ENCODE peak calls at places on chromosomes 6 and 20, in seven cellular contexts. P is endothelial cell of umbilical vein, W is fibroblast of lung, K is PC-3, I is GM23248, Z is HepG2, M is IMR-90. Y is an unnamed sample. For H3K27me3, the result is how much of the 10 kb centered on the place peaks cover.

GRCh38 chr6:35142578-35142977 is 1.4 kb upstream of the TCP11 start:
- DNase-seq in P (no peak), W (no peak), K (peak), I (peak), Z (no peak), M (peak), Y (peak)

GRCh38 chr6:160128879-160129516 is 7.4 kb downstream of the SLC22A1 start:
- DNase-seq in P (no peak), W (no peak), K (no peak), I (no peak), Z (no peak), M (no peak), Y (no peak)

GRCh38 chr6:79868098-79868722 is 79.1 kb downstream of the ELOVL4 start:
- DNase-seq in P (peak), W (peak), K (peak), I (peak), Z (peak), M (peak), Y (peak)

GRCh38 chr6:25292384-25292783 is 13.2 kb downstream of the CARMIL1 start:
- DNase-seq in P (no peak), W (no peak), K (no peak), I (no peak), Z (no peak), M (no peak), Y (no peak)

GRCh38 chr6:33613146-33613793 is 7.9 kb upstream of the ITPR3 start:
- DNase-seq in P (no peak), W (peak), K (no peak), I (peak), Z (peak), M (peak), Y (peak)

GRCh38 chr6:35216832-35217811 is 3.4 kb downstream of the SCUBE3 start:
- DNase-seq in P (no peak), W (no peak), K (peak), I (no peak), Z (no peak), M (no peak), Y (peak)

GRCh38 chr6:142756215-142756630 is 188.8 kb downstream of the HIVEP2 start:
- DNase-seq in P (peak), W (peak), K (peak), I (peak), Z (peak), M (peak), Y (peak)

GRCh38 chr6:138330763-138331162 is 46.9 kb upstream of the SMIM28 start:
- DNase-seq in P (no peak), W (no peak), K (no peak), I (no peak), Z (no peak), M (no peak), Y (no peak)

GRCh38 chr6:141153563-141153962 is 979.2 kb upstream of the GJE1 start:
- DNase-seq in P (no peak), W (no peak), K (no peak), I (no peak), Z (no peak), M (no peak), Y (no peak)

GRCh38 chr6:97468981-97469380 is 186.0 kb upstream of the MMS22L start:
- DNase-seq in P (no peak), W (no peak), K (no peak), I (no peak), Z (no peak), M (no peak), Y (no peak)

GRCh38 chr20:49395183-49395582 is 87.3 kb downstream of the KCNB1 start:
- DNase-seq in P (no peak), W (no peak), K (no peak), I (peak), Z (no peak), M (no peak), Y (no peak)

GRCh38 chr6:97978855-97979271 is 695.8 kb upstream of the MMS22L start:
- DNase-seq in P (no peak), W (no peak), K (peak), I (no peak), Z (peak), M (no peak), Y (no peak)

GRCh38 chr6:166245148-166245547 is 63.0 kb downstream of the PRR18 start:
- DNase-seq in P (no peak), W (no peak), K (no peak), I (no peak), Z (no peak), M (no peak), Y (no peak)

GRCh38 chr6:166240889-166241288 is 67.3 kb downstream of the PRR18 start:
- DNase-seq in P (no peak), W (no peak), K (no peak), I (no peak), Z (no peak), M (no peak), Y (no peak)

GRCh38 chr6:166244353-166245045 is 63.7 kb downstream of the PRR18 start:
- DNase-seq in P (no peak), W (no peak), K (no peak), I (no peak), Z (no peak), M (no peak), Y (no peak)

GRCh38 chr6:166241974-166242373 is 66.2 kb downstream of the PRR18 start:
- DNase-seq in P (no peak), W (no peak), K (no peak), I (no peak), Z (no peak), M (no peak), Y (no peak)

GRCh38 chr6:166242888-166243287 is 65.3 kb downstream of the PRR18 start:
- DNase-seq in P (no peak), W (no peak), K (no peak), I (no peak), Z (no peak), M (no peak), Y (no peak)
- H3K27me3 ChIP-seq in P (under half), W (under half), K (under half), I (under half), Z (half or more), M (under half), Y (under half)

GRCh38 chr6:41061196-41061726 is 8.3 kb downstream of the APOBEC2 start:
- DNase-seq in P (no peak), W (no peak), K (no peak), I (no peak), Z (no peak), M (no peak), Y (no peak)
- H3K4me3 ChIP-seq in P (no peak), W (no peak), K (no peak), I (no peak), Z (no peak), M (no peak), Y (no peak)

GRCh38 chr6:166586424-166587156 is at the start of gene RAMACL:
- DNase-seq in P (no peak), W (no peak), K (peak), I (no peak), Z (no peak), M (no peak), Y (no peak)

GRCh38 chr6:166589786-166590574 is 3.5 kb upstream of the RAMACL start:
- DNase-seq in P (no peak), W (peak), K (no peak), I (no peak), Z (no peak), M (no peak), Y (no peak)

GRCh38 chr6:166589334-166589731 is 2.9 kb upstream of the RAMACL start:
- DNase-seq in P (peak), W (no peak), K (no peak), I (no peak), Z (no peak), M (no peak), Y (no peak)

GRCh38 chr6:166588691-166589333 is 2.3 kb upstream of the RAMACL start:
- DNase-seq in P (no peak), W (peak), K (no peak), I (peak), Z (no peak), M (peak), Y (peak)

DNA sequence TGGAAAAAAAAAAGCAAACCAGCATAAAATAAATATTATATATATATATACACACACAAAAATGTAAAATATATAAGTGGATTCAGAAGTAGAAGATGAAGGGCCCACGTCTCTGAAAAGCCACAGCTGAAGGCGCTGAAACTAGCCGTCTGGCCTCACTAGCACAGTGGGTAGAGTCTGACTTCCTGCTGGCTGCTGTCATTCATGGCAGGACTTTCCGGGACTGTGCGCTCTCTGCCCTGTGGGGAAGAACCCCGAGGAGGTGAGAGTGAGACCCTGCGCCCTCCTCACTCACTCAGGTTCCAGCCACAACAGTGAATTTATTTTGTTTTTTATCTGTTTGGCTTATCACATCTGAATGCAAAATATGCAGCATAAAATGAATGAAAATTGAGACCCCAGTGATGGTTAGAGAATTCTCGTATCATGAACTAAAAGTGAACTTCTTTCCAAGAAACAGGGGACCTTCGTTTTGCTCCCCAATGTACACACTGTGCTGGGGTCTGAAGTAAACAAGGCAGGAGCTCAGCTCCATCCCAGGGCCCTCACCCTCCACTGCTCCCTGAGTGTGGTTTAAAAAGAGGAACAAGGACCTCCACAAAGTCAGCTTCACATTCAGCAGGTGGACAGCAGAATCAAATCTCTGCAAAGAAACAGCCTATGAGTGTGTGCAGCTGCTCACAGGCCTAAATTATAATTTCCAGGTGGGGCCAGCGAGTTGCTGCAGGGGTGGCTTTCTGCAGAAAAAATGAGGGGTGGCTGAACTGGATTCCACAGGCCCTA is 1.3 kb upstream of the RAMACL start:
- DNase-seq in P (no peak), W (no peak), K (no peak), I (no peak), Z (no peak), M (no peak), Y (no peak)
- H3K9ac ChIP-seq in P (no peak), W (no peak), K (no peak), I (no peak), Z (no peak), M (no peak), Y (no peak)

DNA sequence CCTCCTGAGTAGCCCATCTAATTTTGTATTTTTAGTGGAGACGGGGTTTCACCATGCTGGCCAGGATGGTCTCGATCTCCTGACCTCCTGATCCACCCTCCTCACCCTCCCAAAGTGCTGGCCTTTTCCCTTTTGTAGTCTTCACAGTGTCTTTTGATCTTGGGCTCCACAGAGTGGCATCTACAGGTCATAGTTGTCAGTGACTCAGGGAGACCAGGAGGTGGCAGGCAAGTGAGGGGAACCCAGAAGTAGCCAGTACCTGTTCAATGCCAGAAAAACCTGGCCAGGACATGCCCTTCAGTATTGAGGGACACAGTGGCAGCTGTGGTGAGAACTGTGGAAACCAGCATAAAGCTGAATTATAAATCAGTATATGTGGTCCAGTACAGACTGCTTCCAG is 19.6 kb downstream of the RPP21 start:
- DNase-seq in P (no peak), W (no peak), K (peak), I (no peak), Z (peak), M (no peak), Y (no peak)
- H3K27me3 ChIP-seq in P (under half), W (under half), K (half or more), I (half or more), Z (under half), M (under half), Y (half or more)

DNA sequence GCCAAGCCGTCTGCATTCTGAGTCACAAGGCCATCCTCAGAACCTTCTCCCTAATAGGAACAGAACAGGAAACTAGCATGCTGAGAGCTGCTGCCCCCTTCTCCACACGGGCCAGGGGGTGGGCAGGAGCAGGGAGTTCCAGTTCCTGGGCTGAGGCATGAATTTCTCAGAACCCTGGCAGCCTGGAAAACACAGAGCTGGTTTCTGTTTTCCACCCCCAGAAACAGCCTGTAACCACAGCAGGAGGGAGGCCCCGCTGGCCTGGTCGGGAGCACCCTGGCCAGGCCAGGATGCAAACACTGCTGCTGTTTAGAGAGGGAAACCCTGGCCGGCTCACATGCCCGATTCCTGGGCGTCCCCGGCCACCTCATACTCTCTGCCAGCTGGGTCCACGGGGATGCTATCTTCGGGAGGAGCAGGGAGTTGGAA is 130.2 kb downstream of the NFATC2 start:
- DNase-seq in P (peak), W (peak), K (no peak), I (peak), Z (no peak), M (peak), Y (peak)
- H3K4me3 ChIP-seq in P (no peak), W (no peak), K (no peak), I (peak), Z (peak), M (no peak), Y (no peak)

DNA sequence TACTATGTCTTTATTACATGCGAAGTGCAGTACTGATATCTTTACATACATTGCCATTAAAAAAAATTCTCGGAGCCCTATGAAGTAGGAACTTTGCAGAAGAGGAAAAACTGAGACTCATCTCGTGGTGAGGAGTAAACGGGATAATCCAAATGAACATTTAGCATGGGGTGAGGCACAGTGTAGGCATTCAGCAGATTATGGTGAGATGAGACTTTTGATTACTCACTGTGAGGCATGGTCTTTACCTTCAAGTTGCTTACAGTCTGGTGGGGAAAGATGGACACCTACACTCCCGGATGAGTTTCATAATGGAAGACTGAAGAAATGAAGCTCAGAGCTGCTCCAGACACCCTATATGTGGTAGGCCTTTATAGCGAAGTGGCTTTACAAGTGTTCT is 1.4 kb downstream of the RPRD1B start:
- DNase-seq in P (no peak), W (peak), K (peak), I (peak), Z (no peak), M (no peak), Y (no peak)
- H3K9ac ChIP-seq in P (peak), W (no peak), K (peak), I (peak), Z (peak), M (peak), Y (peak)

GRCh38 chr6:100462990-100463684 is 1.6 kb downstream of the SIM1 start:
- DNase-seq in P (peak), W (no peak), K (no peak), I (no peak), Z (no peak), M (no peak), Y (no peak)
- H3K27me3 ChIP-seq in P (half or more), W (half or more), K (under half), I (under half), Z (half or more), M (half or more), Y (under half)

GRCh38 chr6:17959317-17959716 is 28.1 kb downstream of the KIF13A start:
- DNase-seq in P (no peak), W (no peak), K (no peak), I (no peak), Z (no peak), M (peak), Y (no peak)

GRCh38 chr6:17962436-17963031 is 24.9 kb downstream of the KIF13A start:
- DNase-seq in P (no peak), W (peak), K (no peak), I (peak), Z (no peak), M (peak), Y (peak)

GRCh38 chr6:17957488-17957887 is 29.9 kb downstream of the KIF13A start:
- DNase-seq in P (peak), W (peak), K (no peak), I (peak), Z (no peak), M (peak), Y (no peak)

DNA sequence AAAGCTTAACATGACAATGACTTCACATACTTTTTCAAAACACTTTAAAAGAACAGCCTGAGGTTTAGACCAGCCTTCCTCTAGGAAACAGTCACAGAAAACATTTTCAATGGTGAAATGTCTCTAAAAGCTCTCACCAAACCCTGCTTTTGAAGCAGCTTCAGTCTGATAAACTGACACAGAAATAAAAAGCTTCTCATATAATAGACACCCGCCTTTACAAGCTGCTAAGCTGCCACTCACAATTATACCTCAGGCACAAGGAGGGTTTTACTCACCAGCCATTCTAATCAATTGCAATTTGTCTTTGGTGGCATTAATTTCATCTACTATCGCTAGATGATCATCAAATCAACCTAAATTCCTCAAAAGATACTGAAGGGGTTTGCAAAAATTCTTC is 29.5 kb downstream of the KIF13A start:
- DNase-seq in P (no peak), W (no peak), K (no peak), I (no peak), Z (no peak), M (no peak), Y (no peak)
- H3K4me3 ChIP-seq in P (no peak), W (no peak), K (no peak), I (no peak), Z (no peak), M (no peak), Y (no peak)